ENCODE peak calls at places on chromosomes 11 and 22, in four cellular contexts. One of them, this sample, is unnamed.

GRCh38 chr11:3022982-3023381 is 30.9 kb upstream of the NAP1L4 start:
- DNase-seq in GM12878: no peak
- DNase-seq in K562: no peak
- DNase-seq in HepG2: no peak
- DNase-seq in this sample: no peak

GRCh38 chr22:18096823-18097222 is 13.8 kb upstream of the TUBA8 start:
- DNase-seq in GM12878: no peak
- DNase-seq in HepG2: no peak
- DNase-seq in K562: no peak
- DNase-seq in this sample: no peak

GRCh38 chr11:12390687-12391110 is 13.3 kb downstream of the PARVA start:
- DNase-seq in GM12878: no peak
- DNase-seq in K562: no peak
- DNase-seq in HepG2: no peak
- DNase-seq in this sample: no peak

GRCh38 chr11:63766501-63767270 is 1.9 kb downstream of the ZFTA start:
- DNase-seq in GM12878: no peak
- DNase-seq in HepG2: peak; percentile 47
- DNase-seq in K562: no peak
- DNase-seq in this sample: no peak

GRCh38 chr11:26862801-26863200 is 131.1 kb upstream of the FIBIN start:
- DNase-seq in K562: no peak
- DNase-seq in GM12878: no peak
- DNase-seq in HepG2: no peak
- DNase-seq in this sample: no peak

GRCh38 chr11:115242982-115243381 is 261.2 kb downstream of the CADM1 start:
- DNase-seq in K562: no peak
- DNase-seq in GM12878: no peak
- DNase-seq in HepG2: no peak
- DNase-seq in this sample: no peak

GRCh38 chr11:47000033-47000432 is 63.5 kb downstream of the CSTPP1 start:
- DNase-seq in K562: no peak
- DNase-seq in GM12878: no peak
- DNase-seq in HepG2: no peak
- DNase-seq in this sample: no peak

GRCh38 chr11:60788401-60789110 is 3.4 kb downstream of the MS4A10 start:
- DNase-seq in HepG2: no peak
- DNase-seq in GM12878: no peak
- DNase-seq in K562: no peak
- DNase-seq in this sample: no peak

GRCh38 chr11:12587333-12587997 is 86.8 kb upstream of the TEAD1 start:
- DNase-seq in GM12878: no peak
- DNase-seq in HepG2: no peak
- DNase-seq in K562: no peak
- DNase-seq in this sample: no peak

GRCh38 chr11:115471367-115471766 is 32.8 kb downstream of the CADM1 start:
- DNase-seq in GM12878: peak; percentile 40
- DNase-seq in K562: no peak
- DNase-seq in HepG2: peak; percentile 80
- DNase-seq in this sample: no peak

GRCh38 chr11:20060647-20061205 is 99.5 kb downstream of the DBX1 start:
- DNase-seq in GM12878: no peak
- DNase-seq in K562: no peak
- DNase-seq in HepG2: no peak
- DNase-seq in this sample: no peak

GRCh38 chr11:34318111-34319037 is 39.4 kb downstream of the ABTB2 start:
- DNase-seq in HepG2: peak; percentile 72
- DNase-seq in GM12878: no peak
- DNase-seq in K562: no peak
- DNase-seq in this sample: no peak

GRCh38 chr11:72631806-72632731 is 42.2 kb downstream of the PDE2A start:
- DNase-seq in GM12878: no peak
- DNase-seq in K562: peak; percentile 64
- DNase-seq in HepG2: no peak
- DNase-seq in this sample: no peak

GRCh38 chr11:90698238-90698637 is 475.4 kb upstream of the CHORDC1 start:
- DNase-seq in GM12878: no peak
- DNase-seq in K562: no peak
- DNase-seq in HepG2: no peak
- DNase-seq in this sample: no peak

GRCh38 chr11:64918056-64918455 is 1.0 kb upstream of the ATG2A start:
- DNase-seq in K562: no peak
- DNase-seq in HepG2: peak; percentile 16
- DNase-seq in GM12878: no peak
- DNase-seq in this sample: no peak

GRCh38 chr11:128480066-128480465 is 107.3 kb downstream of the ETS1 start:
- DNase-seq in HepG2: no peak
- DNase-seq in K562: no peak
- DNase-seq in GM12878: no peak
- DNase-seq in this sample: no peak

GRCh38 chr22:31378123-31378522 is 21.3 kb upstream of the DRG1 start:
- DNase-seq in GM12878: no peak
- DNase-seq in HepG2: no peak
- DNase-seq in K562: no peak
- DNase-seq in this sample: no peak

GRCh38 chr11:31264834-31265233 is 104.7 kb downstream of the DCDC1 start:
- DNase-seq in GM12878: no peak
- DNase-seq in HepG2: no peak
- DNase-seq in K562: no peak
- DNase-seq in this sample: no peak

GRCh38 chr11:32962016-32962415 is 53.7 kb upstream of the DEPDC7 start:
- DNase-seq in K562: no peak
- DNase-seq in HepG2: no peak
- DNase-seq in GM12878: no peak
- DNase-seq in this sample: no peak

GRCh38 chr22:41096841-41097240 is 4.4 kb downstream of the EP300 start:
- DNase-seq in GM12878: no peak
- DNase-seq in K562: no peak
- DNase-seq in HepG2: no peak
- DNase-seq in this sample: no peak

GRCh38 chr22:41899992-41900651 is 14.8 kb downstream of the SHISA8 start:
- DNase-seq in GM12878: no peak
- DNase-seq in HepG2: no peak
- DNase-seq in K562: no peak
- DNase-seq in this sample: no peak

GRCh38 chr11:24932110-24933000 is 435.5 kb downstream of the LUZP2 start:
- DNase-seq in HepG2: no peak
- DNase-seq in GM12878: no peak
- DNase-seq in K562: no peak
- DNase-seq in this sample: no peak

GRCh38 chr22:16962501-16962900 is 45.5 kb downstream of the GAB4 start:
- DNase-seq in HepG2: no peak
- DNase-seq in K562: peak; percentile 6
- DNase-seq in GM12878: no peak
- DNase-seq in this sample: no peak

GRCh38 chr11:22432331-22433065 is 94.3 kb downstream of the SLC17A6 start:
- DNase-seq in K562: no peak
- DNase-seq in HepG2: no peak
- DNase-seq in GM12878: no peak
- DNase-seq in this sample: no peak

GRCh38 chr22:37126882-37127281 is 17.4 kb upstream of the TMPRSS6 start:
- DNase-seq in HepG2: no peak
- DNase-seq in K562: no peak
- DNase-seq in GM12878: no peak
- DNase-seq in this sample: peak; percentile 49

GRCh38 chr22:35348026-35348590 is 32.8 kb upstream of the HMOX1 start:
- DNase-seq in K562: no peak
- DNase-seq in HepG2: no peak
- DNase-seq in GM12878: no peak
- DNase-seq in this sample: no peak

GRCh38 chr22:45334068-45334467 is 24.3 kb downstream of the FAM118A start:
- DNase-seq in HepG2: no peak
- DNase-seq in K562: no peak
- DNase-seq in GM12878: no peak
- DNase-seq in this sample: no peak

GRCh38 chr22:46866591-46866990 is 104.1 kb downstream of the TBC1D22A start:
- DNase-seq in HepG2: no peak
- DNase-seq in GM12878: no peak
- DNase-seq in K562: no peak
- DNase-seq in this sample: no peak

GRCh38 chr11:100801225-100801999 is 114.3 kb downstream of the ARHGAP42 start:
- DNase-seq in K562: no peak
- DNase-seq in GM12878: no peak
- DNase-seq in HepG2: no peak
- DNase-seq in this sample: no peak

GRCh38 chr22:40414838-40415505 is 44.6 kb downstream of the SGSM3 start:
- DNase-seq in GM12878: no peak
- DNase-seq in HepG2: no peak
- DNase-seq in K562: no peak
- DNase-seq in this sample: no peak

GRCh38 chr11:119701591-119702260 is 27.3 kb downstream of the NECTIN1 start:
- DNase-seq in HepG2: no peak
- DNase-seq in K562: no peak
- DNase-seq in GM12878: no peak
- DNase-seq in this sample: no peak

GRCh38 chr11:29432719-29433325 is 584.0 kb downstream of the KCNA4 start:
- DNase-seq in HepG2: peak; percentile 2
- DNase-seq in GM12878: no peak
- DNase-seq in K562: peak; percentile 9
- DNase-seq in this sample: peak; percentile 15

GRCh38 chr22:44263547-44263946 is 49.2 kb downstream of the SHISAL1 start:
- DNase-seq in GM12878: no peak
- DNase-seq in K562: no peak
- DNase-seq in HepG2: no peak
- DNase-seq in this sample: no peak

DNA sequence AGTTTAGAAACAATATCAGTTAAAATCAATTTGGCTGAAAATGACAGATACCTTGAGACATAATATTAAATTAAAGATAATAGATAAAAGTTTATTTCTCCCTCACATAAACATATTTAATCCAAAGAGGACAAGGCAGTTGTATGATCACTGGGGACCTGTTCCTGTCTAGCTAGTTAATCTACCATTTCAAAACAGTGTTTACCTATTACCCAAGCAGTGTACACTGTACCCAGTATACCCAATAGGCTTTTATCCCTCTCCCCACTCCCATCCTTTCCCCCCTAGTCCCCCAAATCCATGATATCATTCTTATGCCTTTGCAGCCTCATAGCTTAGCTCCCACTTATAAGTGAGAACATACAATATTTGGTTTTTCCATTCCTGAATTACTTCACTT is 229.7 kb upstream of the LARGE1 start:
- DNase-seq in HepG2: no peak
- DNase-seq in K562: no peak
- DNase-seq in GM12878: no peak
- DNase-seq in this sample: no peak
- TF ChIP-seq FOXK2 in HepG2: no peak
- TF ChIP-seq FOXK2 in K562: no peak
- TF ChIP-seq FOXK2 in GM12878: no peak
- TF ChIP-seq FOXK2 in this sample: no peak

GRCh38 chr11:57327721-57328120 is 3.0 kb upstream of the TNKS1BP1 start:
- DNase-seq in GM12878: no peak
- DNase-seq in HepG2: no peak
- DNase-seq in K562: no peak
- DNase-seq in this sample: no peak

GRCh38 chr11:57325735-57326048 is 940 bp upstream of the TNKS1BP1 start:
- DNase-seq in HepG2: no peak
- DNase-seq in GM12878: no peak
- DNase-seq in K562: no peak
- DNase-seq in this sample: peak; percentile 15

GRCh38 chr11:57331720-57332119 is 4.0 kb downstream of the SSRP1 start:
- DNase-seq in HepG2: no peak
- DNase-seq in K562: no peak
- DNase-seq in GM12878: no peak
- DNase-seq in this sample: no peak

GRCh38 chr11:57332694-57333440 is 2.8 kb downstream of the SSRP1 start:
- DNase-seq in HepG2: no peak
- DNase-seq in K562: no peak
- DNase-seq in GM12878: no peak
- DNase-seq in this sample: no peak

GRCh38 chr11:57330029-57330428 is 5.3 kb upstream of the TNKS1BP1 start:
- DNase-seq in K562: no peak
- DNase-seq in GM12878: no peak
- DNase-seq in HepG2: no peak
- DNase-seq in this sample: no peak
- TF ChIP-seq FOXK2 in K562: no peak
- TF ChIP-seq FOXK2 in GM12878: no peak
- TF ChIP-seq FOXK2 in HepG2: no peak
- TF ChIP-seq FOXK2 in this sample: no peak

DNA sequence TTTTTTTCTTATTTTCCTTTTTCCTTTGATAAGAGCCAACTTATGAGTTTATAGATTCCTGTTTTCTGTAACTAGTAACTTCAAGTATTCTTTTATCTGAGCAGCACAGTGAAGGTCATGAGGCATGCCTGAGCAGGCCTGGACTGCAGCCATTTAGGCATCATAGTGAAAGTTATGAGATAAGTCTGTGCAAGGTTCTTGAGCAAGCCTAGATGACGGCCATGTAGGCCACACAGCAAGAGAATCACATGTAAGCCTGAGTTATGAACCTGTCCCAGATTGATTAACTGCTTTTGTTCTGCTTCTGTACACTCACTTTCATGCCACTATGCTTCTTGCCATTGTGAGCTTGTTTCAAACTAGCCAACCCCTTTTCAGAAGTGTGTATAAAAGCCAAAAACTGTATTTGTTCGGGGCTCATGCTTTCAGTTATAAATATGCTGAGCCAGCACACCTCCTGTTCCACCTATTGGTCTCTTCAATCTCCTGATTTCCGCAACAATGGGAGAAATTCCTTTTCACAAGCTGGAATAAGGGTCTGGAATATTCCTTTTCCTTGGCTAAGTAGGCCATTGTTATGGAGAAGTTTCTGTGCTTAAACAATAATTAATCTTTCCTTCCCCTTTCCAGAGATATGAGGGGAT is 745.7 kb downstream of the FAM181B start:
- DNase-seq in GM12878: peak; percentile 16
- DNase-seq in K562: no peak
- DNase-seq in HepG2: no peak
- DNase-seq in this sample: no peak
- TF ChIP-seq FOXK2 in GM12878: no peak
- TF ChIP-seq FOXK2 in K562: no peak
- TF ChIP-seq FOXK2 in HepG2: no peak
- TF ChIP-seq FOXK2 in this sample: no peak

DNA sequence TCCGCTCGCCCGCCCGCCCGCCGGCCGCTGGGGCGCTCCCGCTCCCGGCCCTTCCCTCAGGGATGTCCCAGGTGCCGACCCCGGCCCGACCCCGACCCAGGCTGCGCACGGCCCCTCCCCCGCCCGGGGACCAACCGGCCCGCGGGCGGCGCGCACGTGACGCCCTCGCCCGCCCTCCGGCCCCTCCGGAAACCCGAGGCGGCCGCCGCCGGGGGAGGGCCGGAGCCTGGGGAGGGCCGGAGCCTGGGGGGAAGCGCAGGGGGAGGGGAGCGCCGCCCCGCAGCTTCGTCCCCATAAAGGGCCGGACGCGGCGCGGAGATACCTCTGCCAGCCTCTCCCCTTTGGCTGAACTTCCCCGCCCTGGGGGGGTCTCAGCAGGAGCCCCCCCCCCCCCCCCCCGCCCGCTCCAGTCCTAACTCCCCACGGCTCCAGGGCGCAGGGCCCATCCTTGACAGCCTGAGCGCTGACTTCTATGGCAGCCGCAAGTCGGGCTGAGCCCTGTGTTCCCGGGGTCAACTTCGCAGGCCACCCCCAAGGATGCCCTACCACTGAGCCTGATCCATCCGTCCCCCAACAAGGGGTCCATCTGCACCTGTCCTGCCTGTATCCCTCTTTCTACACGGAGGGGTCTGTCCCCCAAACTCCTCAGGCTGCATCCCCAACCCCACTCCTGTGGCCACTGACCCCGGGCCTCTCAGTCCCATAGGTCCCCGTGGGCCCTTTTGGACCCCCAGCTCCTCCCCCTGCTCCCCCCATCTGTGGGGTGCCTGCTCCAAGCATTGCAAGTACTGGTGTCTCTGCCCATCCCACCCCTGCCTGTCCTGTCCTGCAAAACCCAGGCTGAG is at the start of gene MAPK12:
- DNase-seq in HepG2: no peak
- DNase-seq in K562: peak; percentile 81
- DNase-seq in GM12878: no peak
- DNase-seq in this sample: peak; percentile 61
- TF ChIP-seq FOXK2 in HepG2: no peak
- TF ChIP-seq FOXK2 in K562: no peak
- TF ChIP-seq FOXK2 in GM12878: no peak
- TF ChIP-seq FOXK2 in this sample: no peak